ENCODE peak calls at places on chromosomes 3 and 15, in eight cellular contexts. J is body of pancreas, B is HCT116, X is testis, V is BJ, D is upper lobe of left lung, S is fibroblast of lung, P is adrenal gland. N is an unnamed sample.

GRCh38 chr3:46970391-46971091 is 6.0 kb downstream of the CCDC12 start:
- DNase-seq in V (no peak), P (peak; percentile 85), S (no peak), J (peak; percentile 91), X (peak; percentile 67), D (no peak), B (no peak), N (no peak)

GRCh38 chr15:99100245-99101173 is 4.4 kb upstream of the SYNM start:
- DNase-seq in D (peak; percentile 93), P (peak; percentile 85), V (no peak), B (peak; percentile 36), S (peak; percentile 63), J (peak; percentile 78), X (peak; percentile 89), N (peak; percentile 29)

GRCh38 chr3:105891101-105891500 is 22.3 kb upstream of the CBLB start:
- DNase-seq in P (no peak), V (no peak), X (no peak), B (no peak), S (no peak), D (no peak), J (no peak), N (no peak)

GRCh38 chr3:140035856-140036255 is 100.9 kb downstream of the CLSTN2 start:
- DNase-seq in P (no peak), J (no peak), D (no peak), X (no peak), S (no peak), B (no peak), V (no peak), N (no peak)

GRCh38 chr3:52216585-52217408 is 8.6 kb downstream of the TLR9 start:
- DNase-seq in D (peak; percentile 78), S (peak; percentile 85), B (peak; percentile 84), X (no peak), J (peak; percentile 95), V (no peak), P (peak; percentile 92), N (no peak)

GRCh38 chr3:126389112-126389791 is 5.5 kb upstream of the CFAP100 start:
- DNase-seq in J (peak; percentile 98), S (peak; percentile 75), V (peak; percentile 19), B (peak; percentile 72), X (peak; percentile 96), D (peak; percentile 96), P (peak; percentile 96), N (peak; percentile 32)

GRCh38 chr3:69031635-69032034 is 18.2 kb upstream of the EOGT start:
- DNase-seq in P (no peak), S (no peak), B (no peak), J (no peak), V (no peak), D (no peak), X (no peak), N (no peak)

GRCh38 chr3:123151251-123151705 is 50.5 kb upstream of the SEC22A start:
- DNase-seq in S (no peak), B (no peak), J (no peak), D (no peak), X (no peak), P (peak; percentile 62), V (no peak), N (no peak)

GRCh38 chr15:24948495-24948894 is 6.3 kb upstream of the SNRPN start:
- DNase-seq in S (no peak), J (no peak), B (no peak), D (no peak), V (no peak), P (no peak), X (no peak), N (no peak)

GRCh38 chr3:21062724-21063436 is 688.1 kb downstream of the ZNF385D start:
- DNase-seq in S (no peak), X (no peak), B (no peak), J (no peak), P (no peak), D (no peak), V (no peak), N (no peak)

GRCh38 chr15:25933456-25934158 is 70.5 kb upstream of the ATP10A start:
- DNase-seq in S (peak; percentile 78), V (peak; percentile 38), X (peak; percentile 87), D (no peak), B (no peak), P (peak; percentile 79), J (peak; percentile 67), N (peak; percentile 70)

GRCh38 chr3:52333869-52334557 is 17.9 kb downstream of the DNAH1 start:
- DNase-seq in D (no peak), S (no peak), X (no peak), V (no peak), J (no peak), B (no peak), P (no peak), N (no peak)

GRCh38 chr15:60038111-60038521 is 34.0 kb downstream of the FOXB1 start:
- DNase-seq in S (no peak), V (no peak), X (no peak), B (no peak), P (no peak), J (no peak), D (peak; percentile 24), N (no peak)

GRCh38 chr3:189233225-189233858 is 61.6 kb downstream of the TPRG1 start:
- DNase-seq in X (peak; percentile 87), D (no peak), S (peak; percentile 62), V (no peak), P (peak; percentile 77), B (peak; percentile 70), J (peak; percentile 67), N (peak; percentile 22)

GRCh38 chr3:46849098-46849631 is 14.1 kb downstream of the MYL3 start:
- DNase-seq in P (no peak), B (no peak), V (no peak), X (no peak), J (no peak), S (no peak), D (no peak), N (no peak)

GRCh38 chr15:74789171-74789627 is 7.3 kb downstream of the CSK start:
- DNase-seq in X (no peak), P (no peak), B (no peak), J (no peak), S (no peak), V (no peak), D (no peak), N (no peak)

DNA sequence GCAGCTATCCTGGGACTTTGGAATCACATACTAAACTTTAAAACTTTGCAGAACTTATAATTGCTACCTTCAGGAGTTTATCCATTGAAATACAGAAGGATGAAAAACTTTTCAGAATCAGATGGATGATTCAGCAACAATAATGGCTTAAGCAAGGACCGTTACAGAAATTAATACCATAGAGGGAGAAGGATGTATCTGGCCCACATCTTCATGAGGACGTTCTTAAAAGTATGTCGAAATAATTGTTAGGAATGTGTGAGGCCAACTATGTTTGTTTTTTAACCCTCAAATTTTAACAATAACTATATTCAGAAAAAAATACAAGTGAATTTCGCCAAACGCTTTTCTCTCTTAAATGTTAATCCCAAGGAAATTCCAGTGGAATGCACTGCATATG is 105.3 kb upstream of the EPHA3 start:
- DNase-seq in S (no peak), J (no peak), D (no peak), X (no peak), B (no peak), V (no peak), P (no peak), N (no peak)
- H3K4me3 ChIP-seq in S (no peak overlapping the region), J (no peak overlapping the region), D (no peak overlapping the region), X (no peak overlapping the region), B (no peak overlapping the region), V (no peak overlapping the region), P (no peak overlapping the region), N (no peak overlapping the region)

GRCh38 chr3:98185180-98185579 is 18.7 kb downstream of the OR5H15 start:
- DNase-seq in J (no peak), V (no peak), X (no peak), B (peak; percentile 10), P (no peak), S (no peak), D (no peak), N (no peak)
- TF ChIP-seq CTCF in J (no peak), V (no peak), X (no peak), B (peak; percentile 30), P (no peak), S (no peak), D (no peak), N (no peak)

DNA sequence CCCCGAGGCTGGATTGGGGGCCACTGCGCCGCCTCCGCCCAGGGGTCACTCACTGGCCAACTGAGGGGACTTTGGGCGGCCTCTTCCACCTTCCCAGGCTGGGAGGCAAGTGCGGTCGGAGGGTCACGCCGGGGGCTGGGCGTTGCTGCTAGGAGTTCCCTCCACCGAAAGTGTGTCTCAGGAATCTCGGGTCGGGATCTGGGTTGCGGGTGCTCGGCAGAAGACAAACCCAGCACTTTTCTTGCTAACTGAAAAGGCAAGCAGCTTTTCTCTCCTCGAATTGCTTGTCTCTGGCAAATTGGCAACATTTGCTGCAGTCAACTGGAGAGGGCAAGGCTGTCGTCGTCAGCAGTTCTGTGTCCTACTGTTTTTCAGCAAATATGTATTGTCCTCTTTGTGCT is 376 bp upstream of the SLC30A4 start:
- DNase-seq in P (peak; percentile 59), V (no peak), B (no peak), S (peak; percentile 53), J (no peak), X (no peak), D (no peak), N (no peak)
- H3K4me3 ChIP-seq in P (no peak overlapping the region), V (peak overlapping the region; percentile 71), B (peak overlapping the region; percentile 68), S (peak overlapping the region; percentile 89), J (no peak overlapping the region), X (peak overlapping the region; percentile 88), D (no peak overlapping the region), N (peak overlapping the region; percentile 55)

GRCh38 chr3:171559586-171559985 is 99.4 kb upstream of the TNIK start:
- DNase-seq in J (no peak), V (no peak), D (no peak), B (no peak), S (no peak), P (no peak), X (no peak), N (no peak)

GRCh38 chr3:171565133-171565532 is 104.9 kb upstream of the TNIK start:
- DNase-seq in P (no peak), X (no peak), J (no peak), V (no peak), D (no peak), B (no peak), S (no peak), N (no peak)

GRCh38 chr3:171564723-171565122 is 104.5 kb upstream of the TNIK start:
- DNase-seq in S (no peak), P (no peak), V (no peak), D (no peak), X (no peak), J (no peak), B (no peak), N (no peak)

GRCh38 chr3:171563298-171563697 is 103.1 kb upstream of the TNIK start:
- DNase-seq in B (no peak), P (no peak), S (no peak), D (no peak), V (no peak), J (no peak), X (no peak), N (no peak)

DNA sequence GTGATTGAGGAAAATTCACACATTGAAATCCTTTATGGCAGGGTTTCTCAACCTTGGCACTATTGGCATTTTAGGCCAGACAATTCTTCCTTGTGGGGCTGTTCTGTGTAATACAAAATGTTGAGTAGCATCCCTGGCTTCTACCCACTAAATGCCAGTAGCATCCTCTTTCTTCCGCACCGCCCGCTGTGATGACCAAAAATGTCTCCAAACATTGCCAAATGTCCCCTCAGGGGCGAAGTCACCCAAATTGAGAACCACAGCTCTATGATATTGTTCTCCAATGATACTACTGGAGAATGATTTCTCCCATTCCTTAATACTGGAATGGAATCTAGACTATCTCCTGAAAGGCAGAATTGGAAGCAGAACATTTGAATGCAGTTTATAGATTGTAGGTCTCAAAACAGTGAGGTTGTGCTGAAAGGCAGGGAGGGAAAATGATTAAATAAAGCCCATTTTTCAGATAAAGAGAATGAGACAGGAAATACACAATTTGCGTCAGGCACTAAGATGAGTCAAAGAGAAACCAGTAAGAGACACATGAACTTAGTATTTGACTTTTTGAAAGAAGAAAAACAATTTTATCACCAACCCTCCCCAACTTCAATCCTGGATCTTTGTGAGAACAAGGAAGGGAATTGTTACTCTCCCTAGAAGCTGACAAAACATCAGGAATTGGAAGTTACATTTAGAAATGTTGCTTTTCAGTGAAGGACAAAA is 101.6 kb upstream of the TNIK start:
- DNase-seq in B (no peak), V (no peak), P (no peak), D (no peak), X (no peak), J (no peak), S (no peak), N (no peak)
- TF ChIP-seq CTCF in B (no peak), V (no peak), P (no peak), D (no peak), X (no peak), J (no peak), S (no peak), N (no peak)

N was measured in HFF-Myc.